ENCODE peak calls at places on chromosome 2, in five cellular contexts. I is HCT116, Z is HL-60, T is Panc1, K is K562. L is an unnamed sample.

GRCh38 chr2:99571609-99572344 is 82.0 kb upstream of the REV1 start:
- DNase-seq in I (no peak), Z (no peak), T (no peak), K (no peak), L (no peak)

GRCh38 chr2:86226069-86226468 is 26.8 kb downstream of the MRPL35 start:
- DNase-seq in I (no peak), Z (peak), T (no peak), K (no peak), L (no peak)

GRCh38 chr2:3644891-3645605 is 13.0 kb upstream of the ALLC start:
- DNase-seq in I (no peak), Z (no peak), T (no peak), K (no peak), L (no peak)

GRCh38 chr2:128512664-128513415 is 194.2 kb upstream of the HS6ST1 start:
- DNase-seq in I (no peak), Z (no peak), T (no peak), K (no peak), L (no peak)

GRCh38 chr2:142572749-142573148 is 304.7 kb upstream of the KYNU start:
- DNase-seq in I (no peak), Z (no peak), T (no peak), K (no peak), L (no peak)

GRCh38 chr2:11945139-11946126 is 199.0 kb downstream of the LPIN1 start:
- DNase-seq in I (no peak), Z (no peak), T (no peak), K (peak), L (no peak)

GRCh38 chr2:111944536-111945210 is 46.3 kb downstream of the MERTK start:
- DNase-seq in I (no peak), Z (no peak), T (no peak), K (no peak), L (no peak)

GRCh38 chr2:146124741-146125140 is 1604.8 kb upstream of the ZEB2 start:
- DNase-seq in I (no peak), Z (no peak), T (no peak), K (no peak), L (no peak)

GRCh38 chr2:234676109-234676858 is 179.4 kb upstream of the ARL4C start:
- DNase-seq in I (no peak), Z (no peak), T (no peak), K (no peak), L (peak)

GRCh38 chr2:211085056-211085680 is 528.8 kb downstream of the CPS1 start:
- DNase-seq in I (peak), Z (peak), T (peak), K (peak), L (peak)

GRCh38 chr2:85949280-85949679 is 60.5 kb upstream of the ST3GAL5 start:
- DNase-seq in I (no peak), Z (no peak), T (no peak), K (peak), L (no peak)

GRCh38 chr2:62456721-62457539 is 49.1 kb downstream of the TMEM17 start:
- DNase-seq in I (no peak), Z (peak), T (peak), K (peak), L (peak)

GRCh38 chr2:65939687-65940086 is 495.2 kb upstream of the MEIS1 start:
- DNase-seq in I (no peak), Z (no peak), T (no peak), K (no peak), L (no peak)

GRCh38 chr2:12884713-12885282 is 168.1 kb downstream of the TRIB2 start:
- DNase-seq in I (peak), Z (no peak), T (peak), K (peak), L (no peak)

GRCh38 chr2:233928594-233929351 is 11.6 kb downstream of the TRPM8 start:
- DNase-seq in I (no peak), Z (peak), T (no peak), K (peak), L (peak)

GRCh38 chr2:188395903-188396699 is 104.4 kb downstream of the GULP1 start:
- DNase-seq in I (no peak), Z (no peak), T (no peak), K (no peak), L (peak)

GRCh38 chr2:112799291-112799975 is 15.1 kb upstream of the IL1A start:
- DNase-seq in I (no peak), Z (peak), T (no peak), K (no peak), L (no peak)

GRCh38 chr2:190984595-190984994 is 29.4 kb downstream of the STAT1 start:
- DNase-seq in I (no peak), Z (no peak), T (no peak), K (no peak), L (no peak)

GRCh38 chr2:238725298-238725697 is 122.6 kb upstream of the TWIST2 start:
- DNase-seq in I (no peak), Z (no peak), T (no peak), K (no peak), L (no peak)

GRCh38 chr2:238722181-238722580 is 125.7 kb upstream of the TWIST2 start:
- DNase-seq in I (no peak), Z (no peak), T (no peak), K (no peak), L (no peak)

GRCh38 chr2:238726670-238727584 is 121.0 kb upstream of the TWIST2 start:
- DNase-seq in I (no peak), Z (no peak), T (no peak), K (no peak), L (no peak)

GRCh38 chr2:238722883-238723282 is 125.0 kb upstream of the TWIST2 start:
- DNase-seq in I (no peak), Z (no peak), T (no peak), K (no peak), L (no peak)

DNA sequence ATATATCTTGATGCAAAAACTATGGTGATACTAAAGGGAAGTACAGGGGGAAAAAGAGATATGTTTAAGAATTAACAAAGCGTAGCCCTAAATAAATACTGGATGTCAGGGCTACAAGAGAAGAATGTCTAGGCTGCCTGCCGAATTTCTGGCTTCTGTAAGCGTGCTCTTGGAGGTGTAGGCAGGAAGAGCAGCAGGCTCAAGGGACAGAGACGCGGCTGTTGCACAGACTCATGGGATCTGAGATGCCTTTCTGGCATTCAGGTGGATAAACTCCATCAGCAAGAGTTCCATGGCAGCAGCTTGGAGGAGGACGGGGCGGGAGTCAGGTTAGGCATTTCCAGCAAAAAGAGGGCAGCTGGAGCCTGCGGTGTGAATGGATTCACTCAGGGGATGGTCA is 123.2 kb upstream of the TWIST2 start:
- DNase-seq in I (no peak), Z (no peak), T (no peak), K (no peak), L (no peak)
- TF ChIP-seq REST in I (no peak), Z (no peak), T (no peak), K (no peak), L (no peak)

DNA sequence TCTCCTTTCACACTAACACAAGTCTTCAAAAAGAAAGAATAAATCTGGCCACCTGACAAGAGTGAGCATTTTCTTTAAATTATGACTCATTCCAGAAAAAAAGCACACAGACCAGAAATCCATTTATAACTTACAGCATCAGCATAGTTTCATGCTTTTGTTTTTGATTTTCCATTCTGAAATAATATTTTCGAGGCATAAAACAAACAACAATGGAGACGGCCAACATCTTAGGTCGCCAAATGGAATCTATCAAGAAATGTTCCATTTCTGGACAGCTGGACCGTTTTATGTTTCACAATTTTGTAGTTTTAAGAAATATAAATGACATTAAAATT is 165.4 kb upstream of the ZFP36L2 start:
- DNase-seq in I (no peak), Z (no peak), T (no peak), K (no peak), L (no peak)
- TF ChIP-seq POLR2AphosphoS5 in I (no peak), Z (no peak), T (no peak), K (no peak), L (no peak)

GRCh38 chr2:217552081-217552480 is 450.7 kb downstream of the TNS1 start:
- DNase-seq in I (no peak), Z (no peak), T (no peak), K (no peak), L (peak)
- TF ChIP-seq REST in I (no peak), Z (no peak), T (no peak), K (no peak), L (no peak)

GRCh38 chr2:113889471-113890252 is at the start of gene ACTR3:
- DNase-seq in I (peak), Z (peak), T (peak), K (peak), L (peak)

GRCh38 chr2:113890253-113891235 is 655 bp downstream of the ACTR3 start:
- DNase-seq in I (peak), Z (peak), T (no peak), K (peak), L (peak)

GRCh38 chr2:113888641-113889470 is 1.0 kb upstream of the ACTR3 start:
- DNase-seq in I (no peak), Z (no peak), T (no peak), K (no peak), L (peak)

GRCh38 chr2:113887393-113887792 is 2.5 kb upstream of the ACTR3 start:
- DNase-seq in I (no peak), Z (no peak), T (no peak), K (no peak), L (no peak)

GRCh38 chr2:113886479-113887383 is 3.2 kb upstream of the ACTR3 start:
- DNase-seq in I (no peak), Z (peak), T (no peak), K (peak), L (no peak)
- TF ChIP-seq POLR2AphosphoS5 in I (no peak), Z (peak), T (no peak), K (no peak), L (no peak)

GRCh38 chr2:216687646-216688045 is 7.7 kb downstream of the IGFBP5 start:
- DNase-seq in I (peak), Z (no peak), T (no peak), K (peak), L (peak)
- TF ChIP-seq REST in I (no peak), Z (no peak), T (no peak), K (no peak), L (no peak)

GRCh38 chr2:214477305-214477704 is 66.5 kb downstream of the VWC2L start:
- DNase-seq in I (no peak), Z (no peak), T (no peak), K (no peak), L (no peak)

GRCh38 chr2:214482716-214483115 is 71.9 kb downstream of the VWC2L start:
- DNase-seq in I (no peak), Z (no peak), T (no peak), K (no peak), L (no peak)

GRCh38 chr2:214484701-214485100 is 73.8 kb downstream of the VWC2L start:
- DNase-seq in I (no peak), Z (no peak), T (no peak), K (no peak), L (no peak)

GRCh38 chr2:214484239-214484638 is 73.4 kb downstream of the VWC2L start:
- DNase-seq in I (no peak), Z (no peak), T (no peak), K (no peak), L (no peak)

GRCh38 chr2:214481204-214481603 is 70.3 kb downstream of the VWC2L start:
- DNase-seq in I (no peak), Z (no peak), T (no peak), K (no peak), L (no peak)
- TF ChIP-seq POLR2AphosphoS5 in I (no peak), Z (no peak), T (no peak), K (no peak), L (no peak)

GRCh38 chr2:227252831-227253230 is 72.2 kb upstream of the MFF start:
- DNase-seq in I (no peak), Z (no peak), T (no peak), K (no peak), L (no peak)
- TF ChIP-seq REST in I (no peak), Z (no peak), T (no peak), K (no peak), L (no peak)

DNA sequence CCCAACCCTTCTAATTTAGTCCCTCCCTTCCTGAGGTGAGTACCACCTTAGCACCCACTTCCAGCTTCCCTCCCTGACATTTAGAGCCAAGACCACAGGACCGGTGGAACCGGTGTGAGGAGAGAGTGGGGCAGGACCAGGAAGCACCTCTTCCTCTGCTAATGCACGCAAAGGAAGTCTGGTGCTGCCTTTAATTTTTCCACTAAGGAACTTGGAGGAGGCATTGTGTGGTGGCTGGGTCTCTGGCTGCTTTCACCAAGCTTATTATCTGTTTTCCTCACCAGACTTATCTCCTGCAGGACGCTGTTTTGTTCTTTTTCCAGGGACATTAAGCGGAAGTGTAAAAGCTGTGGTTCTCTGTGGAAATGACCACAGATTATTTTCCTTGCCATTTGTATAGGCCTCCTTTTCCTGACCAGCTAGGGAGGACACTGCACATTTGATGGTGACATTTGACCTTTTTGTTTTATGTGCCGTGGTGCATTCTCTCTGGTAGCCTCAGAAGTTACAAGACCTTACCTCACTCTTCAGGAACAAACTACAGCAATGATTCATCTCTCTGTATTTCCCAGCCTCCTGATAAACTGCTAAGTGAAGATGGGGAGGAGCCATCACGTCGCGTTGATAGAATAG is 39.8 kb upstream of the SPTBN1 start:
- DNase-seq in I (no peak), Z (no peak), T (no peak), K (peak), L (no peak)
- TF ChIP-seq POLR2AphosphoS5 in I (no peak), Z (no peak), T (no peak), K (no peak), L (no peak)

GRCh38 chr2:26640331-26640745 is 828 bp downstream of the CIB4 start:
- DNase-seq in I (peak), Z (no peak), T (no peak), K (no peak), L (peak)
- TF ChIP-seq REST in I (no peak), Z (no peak), T (no peak), K (no peak), L (no peak)

GRCh38 chr2:75752828-75753227 is 42.1 kb upstream of the GCFC2 start:
- DNase-seq in I (no peak), Z (no peak), T (no peak), K (no peak), L (no peak)

GRCh38 chr2:75751824-75752468 is 41.2 kb upstream of the GCFC2 start:
- DNase-seq in I (no peak), Z (no peak), T (no peak), K (no peak), L (peak)

GRCh38 chr2:75751360-75751759 is 40.6 kb upstream of the GCFC2 start:
- DNase-seq in I (no peak), Z (no peak), T (no peak), K (no peak), L (no peak)
- TF ChIP-seq POLR2AphosphoS5 in I (no peak), Z (no peak), T (no peak), K (no peak), L (no peak)

L was measured in GM23338.